ENCODE peak calls at places on chromosomes 3 and 15, in ten cellular contexts. I, R, Q, U, B, V, Y, L, D and S are unnamed samples.

GRCh38 chr3:13042127-13042931 is 30.9 kb downstream of the IQSEC1 start:
- DNase-seq in U (no peak), D (no peak), V (no peak), R (no peak), Y (no peak), Q (no peak), I (no peak), B (peak; percentile 60), L (no peak), S (no peak)

GRCh38 chr15:80494311-80494710 is 90.1 kb downstream of the ARNT2 start:
- DNase-seq in U (no peak), L (no peak), B (no peak), R (no peak), D (no peak), Q (no peak), I (no peak), Y (no peak), V (no peak), S (no peak)

GRCh38 chr3:100041328-100041749 is 73.0 kb downstream of the FILIP1L start:
- DNase-seq in U (no peak), D (no peak), L (peak; percentile 56), I (peak; percentile 16), B (no peak), R (no peak), Q (no peak), Y (no peak), V (no peak), S (no peak)

GRCh38 chr3:119279101-119279554 is 15.1 kb upstream of the ARHGAP31 start:
- DNase-seq in Q (no peak), U (no peak), L (no peak), B (peak; percentile 81), R (no peak), I (no peak), V (no peak), D (peak; percentile 28), Y (no peak), S (no peak)

GRCh38 chr3:49673715-49674490 is at the start of gene APEH:
- DNase-seq in Y (peak; percentile 97), R (peak; percentile 98), Q (no peak), I (no peak), B (peak; percentile 99), L (peak; percentile 98), D (no peak), V (no peak), U (peak; percentile 99), S (peak; percentile 98)

GRCh38 chr3:198067416-198067815 is 107.4 kb downstream of the LMLN start:
- DNase-seq in V (no peak), Q (no peak), R (no peak), U (no peak), I (no peak), Y (no peak), D (no peak), L (no peak), B (no peak), S (no peak)

GRCh38 chr3:31543375-31543774 is 10.7 kb downstream of the STT3B start:
- DNase-seq in B (no peak), U (no peak), Q (no peak), I (no peak), Y (no peak), V (no peak), R (no peak), D (no peak), L (no peak), S (no peak)

GRCh38 chr3:51836606-51837005 is 24.8 kb upstream of the IQCF2 start:
- DNase-seq in Y (no peak), U (no peak), R (no peak), I (no peak), B (no peak), V (no peak), L (no peak), D (no peak), Q (no peak), S (no peak)

GRCh38 chr3:34020761-34021635 is 222.6 kb downstream of the PDCD6IP start:
- DNase-seq in D (peak; percentile 60), Q (no peak), L (no peak), Y (no peak), B (no peak), U (no peak), V (no peak), I (no peak), R (no peak), S (no peak)

GRCh38 chr3:25911525-25912295 is 121.8 kb downstream of the OXSM start:
- DNase-seq in U (no peak), Y (no peak), R (no peak), Q (no peak), I (no peak), L (no peak), D (no peak), V (no peak), B (no peak), S (no peak)

GRCh38 chr15:71691700-71692417 is 118.5 kb upstream of the NR2E3 start:
- DNase-seq in Q (no peak), B (no peak), R (no peak), D (no peak), I (no peak), V (no peak), U (no peak), Y (no peak), L (no peak), S (no peak)

GRCh38 chr15:29124581-29125381 is 144.8 kb downstream of the NSMCE3 start:
- DNase-seq in D (no peak), V (no peak), B (no peak), Q (no peak), R (no peak), Y (no peak), I (peak; percentile 22), L (no peak), U (no peak), S (no peak)

GRCh38 chr15:60590935-60591490 is 112.1 kb upstream of the ICE2 start:
- DNase-seq in B (peak; percentile 80), R (no peak), V (no peak), Q (no peak), L (peak; percentile 52), Y (peak; percentile 49), I (peak; percentile 88), U (peak; percentile 69), D (no peak), S (peak; percentile 25)